ENCODE peak calls at places on chromosome 20, in five cellular contexts. J, O, U, V and Y are unnamed samples.

GRCh38 chr20:40986774-40987173 is 41.8 kb upstream of the TOP1 start:
- DNase-seq in J (no peak), O (no peak), U (no peak), V (no peak), Y (no peak)

GRCh38 chr20:51400051-51400926 is 142.2 kb downstream of the NFATC2 start:
- DNase-seq in J (no peak), O (no peak), U (no peak), V (peak; percentile 87), Y (no peak)

GRCh38 chr20:2330090-2330695 is 34.4 kb downstream of the TGM3 start:
- DNase-seq in J (no peak), O (no peak), U (no peak), V (no peak), Y (no peak)

GRCh38 chr20:52190437-52191131 is 995 bp downstream of the ZFP64 start:
- DNase-seq in J (peak; percentile 40), O (no peak), U (peak; percentile 36), V (peak; percentile 76), Y (no peak)

GRCh38 chr20:16128538-16129106 is 444.6 kb downstream of the KIF16B start:
- DNase-seq in J (no peak), O (no peak), U (no peak), V (no peak), Y (no peak)

GRCh38 chr20:44396369-44396768 is 40.9 kb downstream of the HNF4A start:
- DNase-seq in J (no peak), O (no peak), U (no peak), V (no peak), Y (no peak)

GRCh38 chr20:49281059-49281912 is 3.4 kb upstream of the ZNFX1 start:
- DNase-seq in J (no peak), O (no peak), U (no peak), V (no peak), Y (no peak)

GRCh38 chr20:31985152-31985551 is 17.2 kb downstream of the XKR7 start:
- DNase-seq in J (no peak), O (no peak), U (no peak), V (no peak), Y (no peak)

GRCh38 chr20:4488407-4489339 is 233.0 kb upstream of the PRND start:
- DNase-seq in J (no peak), O (no peak), U (no peak), V (no peak), Y (no peak)

GRCh38 chr20:15395457-15395856 is 1058.0 kb upstream of the FLRT3 start:
- DNase-seq in J (no peak), O (no peak), U (no peak), V (no peak), Y (no peak)

GRCh38 chr20:235891-236290 is 8.8 kb downstream of the DEFB129 start:
- DNase-seq in J (no peak), O (no peak), U (no peak), V (no peak), Y (no peak)